ENCODE peak calls at places on chromosomes 7 and 10, in four cellular contexts. Y, J, X and S are unnamed samples.
A peak's percentile ranks its signal among the peaks of the same experiment; 100 is the strongest.

GRCh38 chr10:5628798-5629788 is 37.3 kb downstream of the ASB13 start:
- DNase-seq in Y (no peak), X (no peak), J (no peak), S (peak; percentile 5)

GRCh38 chr7:151199196-151199874 is 11.0 kb downstream of the H2BK1 start:
- DNase-seq in J (no peak), Y (no peak), X (no peak), S (no peak)

GRCh38 chr7:123748171-123748733 is 551 bp downstream of the WASL start:
- DNase-seq in J (peak; percentile 23), Y (peak; percentile 47), X (peak; percentile 55), S (peak; percentile 27)

GRCh38 chr10:28130267-28130666 is 131.4 kb upstream of the ODAD2 start:
- DNase-seq in X (no peak), Y (no peak), J (no peak), S (no peak)

GRCh38 chr10:52703898-52704297 is 68.7 kb downstream of the MBL2 start:
- DNase-seq in J (no peak), Y (no peak), X (no peak), S (no peak)

GRCh38 chr10:105068497-105068896 is 427.4 kb downstream of the SORCS3 start:
- DNase-seq in Y (no peak), J (no peak), X (no peak), S (no peak)

GRCh38 chr7:116180302-116180701 is 30.0 kb upstream of the TES start:
- DNase-seq in X (no peak), Y (no peak), J (peak; percentile 14), S (peak; percentile 73)

GRCh38 chr7:2032030-2032875 is 200.5 kb downstream of the MAD1L1 start:
- DNase-seq in Y (peak; percentile 40), X (peak; percentile 56), J (no peak), S (no peak)

GRCh38 chr7:44639701-44640321 is 33.4 kb downstream of the OGDH start:
- DNase-seq in X (peak; percentile 36), Y (no peak), J (peak; percentile 42), S (no peak)

GRCh38 chr7:134184767-134185166 is 57.6 kb downstream of the LRGUK start:
- DNase-seq in X (no peak), Y (no peak), J (no peak), S (no peak)

GRCh38 chr7:152968003-152968402 is 208.5 kb downstream of the ACTR3B start:
- DNase-seq in Y (no peak), X (no peak), J (no peak), S (no peak)

GRCh38 chr7:64706625-64707292 is 40.8 kb downstream of the ZNF107 start:
- DNase-seq in Y (no peak), X (no peak), J (no peak), S (no peak)

GRCh38 chr7:117322741-117323584 is at the start of gene WNT2:
- DNase-seq in Y (no peak), X (no peak), J (no peak), S (no peak)

GRCh38 chr7:4854916-4855315 is 6.9 kb downstream of the PAPOLB start:
- DNase-seq in Y (no peak), X (no peak), J (no peak), S (no peak)

GRCh38 chr7:135790371-135790977 is 41.9 kb upstream of the FAM180A start:
- DNase-seq in J (no peak), Y (no peak), X (no peak), S (no peak)

GRCh38 chr10:77456414-77456813 is 181.2 kb downstream of the KCNMA1 start:
- DNase-seq in X (no peak), J (no peak), Y (no peak), S (no peak)

GRCh38 chr7:152876749-152877148 is 117.2 kb downstream of the ACTR3B start:
- DNase-seq in Y (no peak), J (no peak), X (no peak), S (no peak)

GRCh38 chr10:15744217-15744865 is 24.6 kb upstream of the ITGA8 start:
- DNase-seq in Y (no peak), J (peak; percentile 40), X (no peak), S (peak; percentile 9)

GRCh38 chr10:120574986-120575385 is 118.0 kb downstream of the PLPP4 start:
- DNase-seq in Y (no peak), J (no peak), X (no peak), S (no peak)

GRCh38 chr7:120991570-120991969 is 3.1 kb downstream of the CPED1 start:
- DNase-seq in X (no peak), J (no peak), Y (no peak), S (no peak)

GRCh38 chr10:24418532-24418931 is 209.6 kb downstream of the KIAA1217 start:
- DNase-seq in Y (no peak), J (no peak), X (no peak), S (no peak)

GRCh38 chr10:94424714-94425337 is 22.5 kb downstream of the TBC1D12 start:
- DNase-seq in Y (no peak), J (no peak), X (no peak), S (no peak)

GRCh38 chr10:72333111-72334012 is 21.4 kb downstream of the DNAJB12 start:
- DNase-seq in J (no peak), X (peak; percentile 21), Y (no peak), S (no peak)
- H3K27ac ChIP-seq in J (peak overlapping the region; percentile 88), X (peak overlapping the region; percentile 95), Y (no peak overlapping the region), S (peak overlapping the region; percentile 79)

DNA sequence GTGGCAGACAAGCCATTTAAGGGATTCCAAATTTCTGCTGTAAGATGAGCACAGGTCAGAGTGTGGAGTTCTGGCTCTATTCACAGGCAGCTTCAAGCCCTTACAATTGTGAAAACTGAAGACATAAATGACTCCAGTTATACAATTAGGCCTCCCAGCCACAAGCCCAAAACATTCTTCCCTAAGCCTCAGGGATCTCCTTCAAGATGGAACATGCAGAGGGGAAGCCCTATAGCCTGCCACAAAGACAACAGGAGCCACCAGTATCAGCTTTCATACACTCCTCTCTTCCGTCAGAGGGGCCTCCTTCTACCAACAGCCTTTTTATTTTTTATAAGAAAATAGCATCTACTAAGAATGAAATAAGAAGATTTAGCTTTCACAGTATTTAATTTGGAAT is 46.5 kb downstream of the DLD start:
- DNase-seq in Y (no peak), J (no peak), X (no peak), S (no peak)
- H3K4me3 ChIP-seq in Y (no peak overlapping the region), J (no peak overlapping the region), X (no peak overlapping the region), S (no peak overlapping the region)

DNA sequence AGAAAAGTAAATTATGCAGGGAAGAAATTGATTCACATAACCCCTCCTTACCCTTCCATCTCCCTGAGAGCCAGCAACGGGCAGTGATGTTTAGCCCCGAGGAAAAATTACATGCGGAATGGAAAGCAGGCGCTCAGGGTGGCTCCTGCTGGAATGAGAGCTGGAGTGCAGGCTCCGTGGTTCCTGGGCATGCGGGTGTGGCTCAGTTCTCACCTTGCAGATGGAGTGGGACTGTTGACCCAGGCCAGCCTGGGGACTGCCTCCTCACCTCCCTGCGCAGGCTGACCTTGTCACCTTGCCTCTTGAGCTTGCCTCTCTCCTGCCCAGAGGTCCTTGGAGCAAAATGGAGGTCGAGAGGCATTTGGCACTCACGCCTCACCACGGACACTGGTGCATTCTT is 83.3 kb upstream of the PPIF start:
- DNase-seq in J (no peak), Y (no peak), X (no peak), S (no peak)
- H3K27ac ChIP-seq in J (peak overlapping the region; percentile 89), Y (no peak overlapping the region), X (peak overlapping the region; percentile 93), S (no peak overlapping the region)

DNA sequence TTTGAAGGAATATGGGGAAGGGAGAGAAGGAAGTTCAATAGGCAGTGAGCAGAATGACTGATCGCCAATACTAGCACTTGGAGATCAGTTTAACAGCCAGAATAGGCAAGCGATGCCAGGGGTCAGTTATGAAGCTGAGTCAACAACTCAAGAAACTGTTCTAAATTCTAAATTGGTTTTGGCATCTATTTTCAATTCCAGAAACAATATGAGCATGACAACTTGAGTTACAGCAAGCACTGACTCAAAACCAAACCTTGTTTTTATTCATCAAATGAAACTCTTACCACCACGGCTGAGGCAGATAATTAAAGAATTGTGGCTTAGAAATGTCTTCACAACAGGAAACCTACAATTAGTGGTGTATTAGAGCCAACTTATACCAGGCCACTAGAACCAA is 180.5 kb upstream of the ASAH2 start:
- DNase-seq in X (no peak), J (no peak), Y (no peak), S (no peak)
- H3K4me3 ChIP-seq in X (peak overlapping the region; percentile 24), J (peak overlapping the region; percentile 19), Y (no peak overlapping the region), S (no peak overlapping the region)

DNA sequence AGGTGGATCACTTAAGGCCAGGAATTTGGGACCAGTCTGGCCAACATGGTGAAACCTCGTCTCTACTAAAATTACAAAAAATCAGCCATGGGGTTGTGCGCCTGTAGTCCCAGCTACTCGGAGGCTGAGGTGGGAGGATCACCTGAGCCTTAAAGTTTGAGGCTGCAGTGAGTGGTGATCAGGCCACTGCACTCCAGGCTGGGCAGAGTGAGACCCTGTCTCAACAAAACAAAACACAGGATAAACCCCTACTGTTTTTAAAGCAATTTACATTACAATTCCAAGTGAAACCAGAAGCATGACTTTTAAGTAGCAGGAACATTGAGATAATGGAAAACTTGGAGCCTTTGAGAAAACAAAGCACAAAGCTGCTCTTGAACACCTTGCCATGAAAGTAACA is 92.4 kb upstream of the BTBD16 start:
- DNase-seq in X (no peak), J (no peak), Y (no peak), S (no peak)
- H3K27ac ChIP-seq in X (no peak overlapping the region), J (no peak overlapping the region), Y (no peak overlapping the region), S (no peak overlapping the region)

DNA sequence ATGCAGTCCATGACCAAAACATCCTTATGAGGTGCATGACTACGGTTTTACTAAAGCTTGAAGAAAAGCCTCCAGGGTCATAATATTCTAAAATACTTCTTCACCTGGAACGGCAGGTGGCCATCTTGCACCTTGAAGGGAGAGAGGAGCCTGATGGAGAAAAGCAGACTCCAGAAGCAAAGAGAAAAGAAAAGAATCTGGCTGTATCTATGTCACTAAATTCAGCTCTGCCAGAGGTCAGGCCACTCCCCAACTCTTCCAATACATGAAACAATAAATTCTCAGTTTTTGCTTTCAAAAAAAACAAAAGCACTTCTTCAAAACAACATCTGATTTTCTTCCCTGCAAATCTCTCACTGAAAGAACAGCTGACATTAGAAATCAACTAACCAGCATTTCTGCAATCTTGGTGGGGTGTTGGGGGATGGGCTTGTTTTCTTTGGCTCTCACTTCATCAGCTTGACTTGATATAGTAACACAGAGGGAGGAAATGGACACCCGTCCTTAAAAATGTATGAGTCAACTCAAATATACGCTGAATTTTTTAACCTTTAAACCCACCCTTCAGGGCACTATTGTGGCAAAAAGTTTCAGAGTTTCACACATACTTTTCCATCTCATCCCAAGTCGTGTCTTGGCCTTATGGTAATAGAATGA is 21.6 kb downstream of the HIBADH start:
- DNase-seq in Y (no peak), J (peak; percentile 59), X (no peak), S (no peak)
- H3K4me3 ChIP-seq in Y (no peak overlapping the region), J (peak overlapping the region; percentile 14), X (peak overlapping the region; percentile 10), S (no peak overlapping the region)